ENCODE peak calls at places on chromosomes 1 and 21, in six cellular contexts. G is activated CD4-positive, alpha-beta T cell treated with anti-CD3 and anti-CD28 coated beads for 24 hours; U is HT-29; S is NCI-H2081; C is islet precursor cell; E is stimulated activated CD4-positive, alpha-beta T cell treated with anti-CD3 and anti-CD28 coated beads, Interleukin-4, amount 100 ng/mL, for 4 hours. L is an unnamed sample.

GRCh38 chr1:83883979-83884378 is 115.0 kb downstream of the TTLL7 start:
- DNase-seq in G (no peak), U (no peak), S (no peak), C (no peak), E (no peak), L (peak)

GRCh38 chr1:97632075-97632474 is 288.8 kb downstream of the DPYD start:
- DNase-seq in G (no peak), U (peak), S (peak), C (no peak), E (no peak), L (peak)

GRCh38 chr21:42118121-42118795 is 47.1 kb downstream of the UMODL1 start:
- DNase-seq in G (no peak), U (no peak), S (no peak), C (no peak), E (no peak), L (no peak)

GRCh38 chr1:174957829-174958228 is 41.9 kb upstream of the CACYBP start:
- DNase-seq in G (no peak), U (no peak), S (no peak), C (no peak), E (no peak), L (no peak)

GRCh38 chr1:997728-998050 is 2.2 kb downstream of the HES4 start:
- DNase-seq in G (no peak), U (no peak), S (no peak), C (no peak), E (no peak), L (no peak)

GRCh38 chr1:168397806-168398205 is 117.1 kb downstream of the TBX19 start:
- DNase-seq in G (no peak), U (no peak), S (no peak), C (no peak), E (no peak), L (no peak)

GRCh38 chr1:79100385-79100784 is 93.9 kb upstream of the ADGRL4 start:
- DNase-seq in G (no peak), U (no peak), S (no peak), C (no peak), E (no peak), L (peak)

GRCh38 chr1:235011064-235011598 is 117.5 kb downstream of the TOMM20 start:
- DNase-seq in G (peak), U (no peak), S (no peak), C (no peak), E (peak), L (no peak)

GRCh38 chr1:10759413-10760200 is 36.8 kb downstream of the CASZ1 start:
- DNase-seq in G (no peak), U (peak), S (no peak), C (no peak), E (no peak), L (no peak)

GRCh38 chr1:47351305-47351704 is 17.7 kb downstream of the CMPK1 start:
- DNase-seq in G (no peak), U (no peak), S (no peak), C (no peak), E (no peak), L (peak)

GRCh38 chr1:101316801-101317200 is 80.0 kb downstream of the S1PR1 start:
- DNase-seq in G (no peak), U (no peak), S (no peak), C (no peak), E (no peak), L (no peak)

GRCh38 chr1:52786148-52786547 is 56.4 kb upstream of the ZYG11A start:
- DNase-seq in G (no peak), U (no peak), S (no peak), C (no peak), E (no peak), L (no peak)

L was measured in epithelial cell of esophagus.